ENCODE peak calls at places on chromosomes 3 and 15, in four cellular contexts. A is HCT116, M is HepG2, X is K562. R is an unnamed sample.

GRCh38 chr15:33234019-33234418 is 39.5 kb upstream of the FMN1 start:
- DNase-seq in X (peak), M (peak), A (peak), R (no peak)

GRCh38 chr3:186909078-186909853 is 21.1 kb upstream of the ST6GAL1 start:
- DNase-seq in M (peak), A (no peak), X (peak), R (no peak)

GRCh38 chr3:68007621-68008226 is 353.3 kb upstream of the SUCLG2 start:
- DNase-seq in A (no peak), X (no peak), M (no peak), R (peak)

GRCh38 chr3:127410137-127410488 is 122.3 kb upstream of the PRR20G start:
- DNase-seq in A (no peak), M (no peak), X (no peak), R (no peak)

GRCh38 chr15:64125978-64126377 is 25.6 kb upstream of the SNX22 start:
- DNase-seq in M (no peak), A (no peak), X (no peak), R (no peak)

GRCh38 chr15:68210821-68211655 is 5.9 kb upstream of the CALML4 start:
- DNase-seq in M (no peak), A (no peak), X (peak), R (peak)

GRCh38 chr15:57951328-57951932 is 114.1 kb downstream of the ALDH1A2 start:
- DNase-seq in A (no peak), X (peak), M (no peak), R (no peak)

GRCh38 chr3:29430558-29430971 is 149.7 kb downstream of the RBMS3 start:
- DNase-seq in A (no peak), X (no peak), M (no peak), R (no peak)

GRCh38 chr15:47620960-47621681 is 96.2 kb upstream of the SEMA6D start:
- DNase-seq in X (no peak), M (no peak), A (no peak), R (no peak)

GRCh38 chr3:130014526-130014925 is 40.0 kb downstream of the TRH start:
- DNase-seq in X (no peak), A (no peak), M (no peak), R (no peak)

GRCh38 chr15:98799461-98799971 is 151.2 kb downstream of the IGF1R start:
- DNase-seq in M (peak), A (no peak), X (no peak), R (no peak)

GRCh38 chr15:84582583-84583157 is 18.1 kb upstream of the ZSCAN2 start:
- DNase-seq in A (no peak), X (no peak), M (no peak), R (no peak)

GRCh38 chr3:67384790-67385397 is 269.5 kb downstream of the SUCLG2 start:
- DNase-seq in M (peak), X (peak), A (peak), R (peak)

GRCh38 chr3:71423151-71423906 is 160.2 kb downstream of the FOXP1 start:
- DNase-seq in M (no peak), X (peak), A (no peak), R (no peak)

GRCh38 chr3:71219744-71220638 is 363.5 kb downstream of the FOXP1 start:
- DNase-seq in X (no peak), M (peak), A (no peak), R (no peak)

GRCh38 chr3:108090066-108090700 is 648 bp downstream of the CD47 start:
- DNase-seq in M (no peak), A (no peak), X (peak), R (peak)

GRCh38 chr3:134356411-134357040 is 17.7 kb downstream of the AMOTL2 start:
- DNase-seq in A (no peak), X (no peak), M (no peak), R (no peak)

GRCh38 chr3:122233109-122233952 is 49.9 kb downstream of the CASR start:
- DNase-seq in M (no peak), X (no peak), A (no peak), R (no peak)
- TF ChIP-seq FOSL1 in M (no peak), X (no peak), A (no peak), R (no peak)

GRCh38 chr3:146093928-146094327 is 67.1 kb downstream of the PLOD2 start:
- DNase-seq in X (no peak), M (no peak), A (no peak), R (no peak)
- TF ChIP-seq FOSL1 in X (no peak), M (no peak), A (no peak), R (no peak)

GRCh38 chr3:150721285-150722130 is 17.8 kb upstream of the ERICH6 start:
- DNase-seq in X (peak), M (peak), A (peak), R (no peak)

GRCh38 chr3:150727653-150728502 is 24.2 kb upstream of the ERICH6 start:
- DNase-seq in M (no peak), X (peak), A (no peak), R (no peak)

GRCh38 chr3:150723946-150724345 is 20.2 kb upstream of the ERICH6 start:
- DNase-seq in M (no peak), X (no peak), A (no peak), R (no peak)

GRCh38 chr3:150722267-150722666 is 18.5 kb upstream of the ERICH6 start:
- DNase-seq in A (no peak), X (no peak), M (no peak), R (no peak)

GRCh38 chr3:150725548-150725947 is 21.8 kb upstream of the ERICH6 start:
- DNase-seq in X (peak), M (peak), A (no peak), R (no peak)
- TF ChIP-seq FOSL1 in X (no peak), M (no peak), A (no peak), R (no peak)

GRCh38 chr3:58999779-59000170 is 50.0 kb downstream of the CFAP20DC start:
- DNase-seq in X (no peak), A (no peak), M (no peak), R (no peak)
- TF ChIP-seq FOSL1 in X (no peak), A (no peak), M (no peak), R (no peak)

DNA sequence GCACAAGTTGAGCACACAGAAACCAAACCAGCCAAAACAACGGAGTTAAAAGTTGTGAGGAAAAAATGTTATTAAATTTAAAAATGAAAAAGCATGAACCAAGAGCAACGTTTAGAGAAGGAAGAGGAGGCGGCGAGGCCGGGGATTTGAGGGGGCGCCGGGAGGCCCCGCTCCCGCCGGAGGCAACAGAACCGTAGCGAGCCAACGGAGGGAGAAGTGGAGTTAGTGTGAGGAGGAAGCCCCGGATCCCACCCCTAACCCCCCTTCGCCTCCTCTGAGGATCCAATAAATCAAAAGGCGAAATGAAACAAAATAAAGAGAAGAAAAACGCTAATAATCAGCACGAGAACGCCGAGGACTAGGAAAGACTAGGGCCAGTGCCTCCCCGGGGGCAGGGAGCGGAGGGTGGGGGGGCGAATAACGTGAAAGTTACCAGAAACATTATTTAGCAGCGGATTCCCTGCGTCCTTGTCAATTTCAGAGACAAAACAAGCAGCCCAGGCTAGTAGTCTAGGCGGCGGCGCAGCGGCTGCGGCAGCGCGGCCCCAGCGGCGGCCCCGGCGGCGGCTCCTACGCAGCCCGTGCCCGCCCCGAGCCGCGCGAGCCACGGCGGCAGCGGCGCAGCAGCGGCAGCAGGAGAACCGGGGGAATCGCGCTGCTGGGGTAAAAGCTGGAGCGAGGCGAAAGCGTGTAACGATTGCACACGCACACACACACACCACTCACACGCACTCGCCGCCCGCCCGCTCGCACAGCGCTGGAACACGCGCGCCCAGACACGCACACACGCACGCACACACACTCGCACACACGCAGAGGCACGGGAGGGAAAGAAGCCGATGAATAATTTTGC is 1.7 kb downstream of the MEIS2 start:
- DNase-seq in X (peak), A (no peak), M (no peak), R (no peak)
- TF ChIP-seq FOSL1 in X (no peak), A (no peak), M (no peak), R (no peak)

DNA sequence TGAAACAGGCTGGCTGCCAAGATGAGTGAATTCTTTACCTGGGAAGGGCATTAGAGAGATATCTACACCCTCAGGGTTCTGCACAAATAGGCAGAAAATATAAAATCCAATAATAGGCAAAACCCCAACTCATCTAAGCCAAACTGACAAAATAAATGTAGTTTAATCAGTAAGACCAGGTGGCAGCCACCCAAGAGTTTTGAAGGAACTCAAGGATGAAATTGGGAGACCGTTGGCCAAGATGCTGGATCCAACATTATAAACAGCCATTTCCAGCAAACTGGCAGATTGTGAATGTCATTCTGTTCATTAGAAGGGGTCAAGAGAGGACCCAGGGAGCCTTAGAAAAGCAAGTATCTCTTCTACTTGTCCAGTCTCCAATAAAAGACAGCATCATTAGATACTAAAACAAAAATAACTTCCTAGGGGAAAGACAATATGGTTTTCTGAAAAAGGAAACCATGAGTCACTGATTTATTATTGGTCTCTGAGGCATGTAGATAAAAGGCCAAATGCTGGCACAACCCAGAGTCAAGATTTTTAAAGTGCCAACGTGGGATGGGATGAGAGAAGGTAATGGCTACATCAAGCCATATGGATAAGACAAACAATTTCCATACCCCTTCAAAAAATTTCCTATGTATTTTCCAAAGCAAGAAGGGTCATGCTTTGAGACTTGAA is 67.9 kb downstream of the GADL1 start:
- DNase-seq in A (no peak), X (no peak), M (no peak), R (no peak)
- TF ChIP-seq FOSL1 in A (peak), X (no peak), M (no peak), R (no peak)

R was measured in H1.